ENCODE peak calls at places on chromosomes 5 and 9, in nine cellular contexts. One of them, this sample, is unnamed.

GRCh38 chr9:1083325-1083913 is 33.3 kb downstream of the DMRT2 start:
- DNase-seq in cardiac fibroblast: no peak
- DNase-seq in M059J: peak; percentile 62
- DNase-seq in amniotic epithelial cell: no peak
- DNase-seq in neural crest cell: peak; percentile 15
- DNase-seq in hippocampal formation: peak; percentile 41
- DNase-seq in activated CD4-positive, alpha-beta T cell treated with anti-CD3 and anti-CD28 coated beads for 24 hours: no peak
- DNase-seq in GM06990: no peak
- DNase-seq in CD4-positive, alpha-beta T cell: no peak
- DNase-seq in this sample: no peak

GRCh38 chr5:59151162-59151889 is 568.5 kb downstream of the RAB3C start:
- DNase-seq in CD4-positive, alpha-beta T cell: no peak
- DNase-seq in neural crest cell: no peak
- DNase-seq in GM06990: no peak
- DNase-seq in amniotic epithelial cell: no peak
- DNase-seq in cardiac fibroblast: peak; percentile 9
- DNase-seq in activated CD4-positive, alpha-beta T cell treated with anti-CD3 and anti-CD28 coated beads for 24 hours: no peak
- DNase-seq in M059J: no peak
- DNase-seq in hippocampal formation: no peak
- DNase-seq in this sample: no peak

GRCh38 chr9:347667-348292 is 133.1 kb downstream of the DOCK8 start:
- DNase-seq in activated CD4-positive, alpha-beta T cell treated with anti-CD3 and anti-CD28 coated beads for 24 hours: no peak
- DNase-seq in CD4-positive, alpha-beta T cell: no peak
- DNase-seq in M059J: peak; percentile 54
- DNase-seq in amniotic epithelial cell: peak; percentile 27
- DNase-seq in neural crest cell: no peak
- DNase-seq in hippocampal formation: peak; percentile 45
- DNase-seq in GM06990: no peak
- DNase-seq in cardiac fibroblast: peak; percentile 68
- DNase-seq in this sample: no peak

GRCh38 chr5:3599283-3600105 is 3.9 kb downstream of the IRX1 start:
- DNase-seq in amniotic epithelial cell: no peak
- DNase-seq in GM06990: no peak
- DNase-seq in cardiac fibroblast: no peak
- DNase-seq in activated CD4-positive, alpha-beta T cell treated with anti-CD3 and anti-CD28 coated beads for 24 hours: no peak
- DNase-seq in neural crest cell: no peak
- DNase-seq in CD4-positive, alpha-beta T cell: no peak
- DNase-seq in hippocampal formation: no peak
- DNase-seq in M059J: peak; percentile 54
- DNase-seq in this sample: no peak

GRCh38 chr5:62256161-62257017 is 49.6 kb upstream of the KIF2A start:
- DNase-seq in CD4-positive, alpha-beta T cell: peak; percentile 12
- DNase-seq in GM06990: no peak
- DNase-seq in neural crest cell: no peak
- DNase-seq in hippocampal formation: no peak
- DNase-seq in M059J: peak; percentile 12
- DNase-seq in activated CD4-positive, alpha-beta T cell treated with anti-CD3 and anti-CD28 coated beads for 24 hours: no peak
- DNase-seq in cardiac fibroblast: peak; percentile 24
- DNase-seq in amniotic epithelial cell: peak; percentile 25
- DNase-seq in this sample: no peak

GRCh38 chr9:130636648-130637020 is 27.8 kb upstream of the PRDM12 start:
- DNase-seq in CD4-positive, alpha-beta T cell: no peak
- DNase-seq in activated CD4-positive, alpha-beta T cell treated with anti-CD3 and anti-CD28 coated beads for 24 hours: no peak
- DNase-seq in GM06990: no peak
- DNase-seq in hippocampal formation: no peak
- DNase-seq in M059J: no peak
- DNase-seq in cardiac fibroblast: no peak
- DNase-seq in neural crest cell: no peak
- DNase-seq in amniotic epithelial cell: no peak
- DNase-seq in this sample: no peak

GRCh38 chr5:128586848-128587247 is 48.8 kb upstream of the FBN2 start:
- DNase-seq in hippocampal formation: no peak
- DNase-seq in amniotic epithelial cell: no peak
- DNase-seq in M059J: no peak
- DNase-seq in neural crest cell: no peak
- DNase-seq in CD4-positive, alpha-beta T cell: no peak
- DNase-seq in activated CD4-positive, alpha-beta T cell treated with anti-CD3 and anti-CD28 coated beads for 24 hours: no peak
- DNase-seq in cardiac fibroblast: no peak
- DNase-seq in GM06990: no peak
- DNase-seq in this sample: no peak

GRCh38 chr5:101045689-101046088 is 142.6 kb upstream of the ST8SIA4 start:
- DNase-seq in amniotic epithelial cell: no peak
- DNase-seq in neural crest cell: no peak
- DNase-seq in hippocampal formation: no peak
- DNase-seq in activated CD4-positive, alpha-beta T cell treated with anti-CD3 and anti-CD28 coated beads for 24 hours: no peak
- DNase-seq in CD4-positive, alpha-beta T cell: no peak
- DNase-seq in cardiac fibroblast: peak; percentile 19
- DNase-seq in GM06990: no peak
- DNase-seq in M059J: no peak
- DNase-seq in this sample: no peak

GRCh38 chr5:111518747-111519146 is 6.4 kb upstream of the STARD4 start:
- DNase-seq in hippocampal formation: no peak
- DNase-seq in CD4-positive, alpha-beta T cell: no peak
- DNase-seq in cardiac fibroblast: peak; percentile 34
- DNase-seq in activated CD4-positive, alpha-beta T cell treated with anti-CD3 and anti-CD28 coated beads for 24 hours: no peak
- DNase-seq in neural crest cell: no peak
- DNase-seq in GM06990: no peak
- DNase-seq in M059J: no peak
- DNase-seq in amniotic epithelial cell: peak; percentile 35
- DNase-seq in this sample: no peak

GRCh38 chr9:106828965-106829364 is 34.0 kb upstream of the ZNF462 start:
- DNase-seq in CD4-positive, alpha-beta T cell: no peak
- DNase-seq in neural crest cell: no peak
- DNase-seq in amniotic epithelial cell: no peak
- DNase-seq in GM06990: no peak
- DNase-seq in activated CD4-positive, alpha-beta T cell treated with anti-CD3 and anti-CD28 coated beads for 24 hours: no peak
- DNase-seq in cardiac fibroblast: no peak
- DNase-seq in M059J: no peak
- DNase-seq in hippocampal formation: no peak
- DNase-seq in this sample: no peak

GRCh38 chr9:76219555-76220151 is 174.6 kb downstream of the RFK start:
- DNase-seq in cardiac fibroblast: peak; percentile 12
- DNase-seq in activated CD4-positive, alpha-beta T cell treated with anti-CD3 and anti-CD28 coated beads for 24 hours: no peak
- DNase-seq in GM06990: no peak
- DNase-seq in amniotic epithelial cell: no peak
- DNase-seq in hippocampal formation: no peak
- DNase-seq in M059J: no peak
- DNase-seq in neural crest cell: no peak
- DNase-seq in CD4-positive, alpha-beta T cell: no peak
- DNase-seq in this sample: no peak

GRCh38 chr5:157266286-157267007 is 524 bp downstream of the CYFIP2 start:
- DNase-seq in hippocampal formation: no peak
- DNase-seq in activated CD4-positive, alpha-beta T cell treated with anti-CD3 and anti-CD28 coated beads for 24 hours: peak; percentile 35
- DNase-seq in GM06990: peak; percentile 68
- DNase-seq in amniotic epithelial cell: no peak
- DNase-seq in M059J: no peak
- DNase-seq in cardiac fibroblast: no peak
- DNase-seq in neural crest cell: no peak
- DNase-seq in CD4-positive, alpha-beta T cell: peak; percentile 35
- DNase-seq in this sample: no peak

GRCh38 chr5:158623971-158624370 is 475.7 kb downstream of the EBF1 start:
- DNase-seq in activated CD4-positive, alpha-beta T cell treated with anti-CD3 and anti-CD28 coated beads for 24 hours: no peak
- DNase-seq in hippocampal formation: no peak
- DNase-seq in neural crest cell: no peak
- DNase-seq in GM06990: no peak
- DNase-seq in cardiac fibroblast: no peak
- DNase-seq in amniotic epithelial cell: no peak
- DNase-seq in M059J: no peak
- DNase-seq in CD4-positive, alpha-beta T cell: no peak
- DNase-seq in this sample: no peak

GRCh38 chr5:173391031-173391430 is 62.8 kb upstream of the STC2 start:
- DNase-seq in activated CD4-positive, alpha-beta T cell treated with anti-CD3 and anti-CD28 coated beads for 24 hours: no peak
- DNase-seq in CD4-positive, alpha-beta T cell: no peak
- DNase-seq in cardiac fibroblast: no peak
- DNase-seq in GM06990: no peak
- DNase-seq in M059J: no peak
- DNase-seq in hippocampal formation: peak; percentile 61
- DNase-seq in neural crest cell: no peak
- DNase-seq in amniotic epithelial cell: peak; percentile 18
- DNase-seq in this sample: no peak

GRCh38 chr5:74409166-74409706 is 231.3 kb downstream of the ENC1 start:
- DNase-seq in GM06990: no peak
- DNase-seq in M059J: no peak
- DNase-seq in CD4-positive, alpha-beta T cell: no peak
- DNase-seq in neural crest cell: no peak
- DNase-seq in activated CD4-positive, alpha-beta T cell treated with anti-CD3 and anti-CD28 coated beads for 24 hours: no peak
- DNase-seq in hippocampal formation: no peak
- DNase-seq in amniotic epithelial cell: no peak
- DNase-seq in cardiac fibroblast: no peak
- DNase-seq in this sample: no peak

GRCh38 chr5:143029293-143029692 is 259.1 kb downstream of the ARHGAP26 start:
- DNase-seq in hippocampal formation: no peak
- DNase-seq in M059J: no peak
- DNase-seq in CD4-positive, alpha-beta T cell: no peak
- DNase-seq in activated CD4-positive, alpha-beta T cell treated with anti-CD3 and anti-CD28 coated beads for 24 hours: no peak
- DNase-seq in cardiac fibroblast: no peak
- DNase-seq in neural crest cell: no peak
- DNase-seq in amniotic epithelial cell: no peak
- DNase-seq in GM06990: no peak
- DNase-seq in this sample: no peak

GRCh38 chr5:177194278-177194677 is 60.7 kb downstream of the NSD1 start:
- DNase-seq in hippocampal formation: no peak
- DNase-seq in GM06990: no peak
- DNase-seq in activated CD4-positive, alpha-beta T cell treated with anti-CD3 and anti-CD28 coated beads for 24 hours: no peak
- DNase-seq in M059J: peak; percentile 96
- DNase-seq in cardiac fibroblast: peak; percentile 95
- DNase-seq in CD4-positive, alpha-beta T cell: no peak
- DNase-seq in neural crest cell: no peak
- DNase-seq in amniotic epithelial cell: peak; percentile 99
- DNase-seq in this sample: peak; percentile 92

GRCh38 chr5:58629190-58630159 is 46.6 kb downstream of the RAB3C start:
- DNase-seq in activated CD4-positive, alpha-beta T cell treated with anti-CD3 and anti-CD28 coated beads for 24 hours: no peak
- DNase-seq in CD4-positive, alpha-beta T cell: no peak
- DNase-seq in cardiac fibroblast: no peak
- DNase-seq in hippocampal formation: no peak
- DNase-seq in amniotic epithelial cell: no peak
- DNase-seq in neural crest cell: no peak
- DNase-seq in M059J: no peak
- DNase-seq in GM06990: no peak
- DNase-seq in this sample: no peak

GRCh38 chr9:135300346-135301141 is 179.0 kb upstream of the PPP1R26 start:
- DNase-seq in activated CD4-positive, alpha-beta T cell treated with anti-CD3 and anti-CD28 coated beads for 24 hours: no peak
- DNase-seq in M059J: no peak
- DNase-seq in cardiac fibroblast: no peak
- DNase-seq in neural crest cell: no peak
- DNase-seq in amniotic epithelial cell: no peak
- DNase-seq in CD4-positive, alpha-beta T cell: no peak
- DNase-seq in GM06990: no peak
- DNase-seq in hippocampal formation: no peak
- DNase-seq in this sample: no peak